ENCODE peak calls at places on chromosome 2, in five cellular contexts. S is K562, J is COR-L47, W is hippocampal formation, Q is iris pigment epithelial cell. G is an unnamed sample.

GRCh38 chr2:96685592-96686459 is 43.3 kb downstream of the FER1L5 start:
- DNase-seq in S (peak; percentile 49), J (peak; percentile 57), W (no peak), Q (peak; percentile 36), G (peak; percentile 22)

GRCh38 chr2:128941676-128942075 is 623.0 kb upstream of the HS6ST1 start:
- DNase-seq in S (no peak), J (no peak), W (no peak), Q (no peak), G (no peak)

GRCh38 chr2:27264753-27265535 is 2.1 kb upstream of the SLC30A3 start:
- DNase-seq in S (no peak), J (peak; percentile 82), W (no peak), Q (peak; percentile 27), G (no peak)

GRCh38 chr2:75379811-75380210 is 180.5 kb upstream of the TACR1 start:
- DNase-seq in S (no peak), J (no peak), W (no peak), Q (no peak), G (no peak)

GRCh38 chr2:10305254-10305635 is 2.5 kb downstream of the HPCAL1 start:
- DNase-seq in S (no peak), J (no peak), W (no peak), Q (peak; percentile 12), G (no peak)

GRCh38 chr2:211879323-211879722 is 659.3 kb downstream of the ERBB4 start:
- DNase-seq in S (no peak), J (peak; percentile 15), W (no peak), Q (peak; percentile 28), G (no peak)

GRCh38 chr2:21774691-21775090 is 650.9 kb downstream of the TDRD15 start:
- DNase-seq in S (no peak), J (no peak), W (no peak), Q (peak; percentile 31), G (no peak)

GRCh38 chr2:80461505-80462197 is 157.1 kb upstream of the LRRTM1 start:
- DNase-seq in S (no peak), J (no peak), W (no peak), Q (no peak), G (no peak)

GRCh38 chr2:240635116-240635997 is 10.1 kb downstream of the GPR35 start:
- DNase-seq in S (no peak), J (no peak), W (no peak), Q (no peak), G (no peak)

GRCh38 chr2:203470371-203470770 is 64.7 kb downstream of the RAPH1 start:
- DNase-seq in S (no peak), J (no peak), W (no peak), Q (no peak), G (no peak)

GRCh38 chr2:38537937-38538525 is 64.7 kb downstream of the HNRNPLL start:
- DNase-seq in S (no peak), J (no peak), W (no peak), Q (no peak), G (no peak)

G was measured in C1 segment of cervical spinal cord.